ENCODE peak calls at places on chromosomes 3 and 15, in ten cellular contexts. U is EH; L is stimulated activated CD4-positive, alpha-beta T cell treated with anti-CD3 and anti-CD28 coated beads, Interleukin-15, amount 100 ng/mL, for 1 hour; C is COLO829; J is amniotic stem cell; Q is left ventricle myocardium superior; V is AG08396; K is astrocyte of the cerebellum; O is gastrocnemius medialis; S is hippocampal formation. Y is an unnamed sample.

GRCh38 chr3:53226841-53227407 is 28.9 kb downstream of the TKT start:
- DNase-seq in V (no peak), U (no peak), Q (peak; percentile 12), J (no peak), L (no peak), S (no peak), O (no peak), K (no peak), C (no peak), Y (no peak)

GRCh38 chr15:86839502-86839901 is 759.8 kb downstream of the AGBL1 start:
- DNase-seq in Q (no peak), L (no peak), K (no peak), U (no peak), C (no peak), O (no peak), V (no peak), J (no peak), S (no peak), Y (no peak)

GRCh38 chr3:143120716-143121239 is 1.2 kb downstream of the CHST2 start:
- DNase-seq in U (peak; percentile 39), O (no peak), Q (peak; percentile 51), J (peak; percentile 5), L (peak; percentile 11), C (no peak), S (peak; percentile 23), V (peak; percentile 64), K (no peak), Y (peak; percentile 23)

GRCh38 chr3:112042842-112043280 is 8.3 kb downstream of the TMPRSS7 start:
- DNase-seq in S (no peak), K (no peak), Q (no peak), L (no peak), V (no peak), J (no peak), C (peak; percentile 92), U (no peak), O (no peak), Y (no peak)

GRCh38 chr3:191901746-191902145 is 440.8 kb downstream of the PYDC2 start:
- DNase-seq in S (no peak), L (no peak), V (no peak), U (no peak), J (no peak), O (no peak), K (no peak), C (no peak), Q (no peak), Y (no peak)

GRCh38 chr3:142027295-142027694 is 122.0 kb downstream of the TFDP2 start:
- DNase-seq in O (no peak), U (no peak), L (no peak), J (no peak), Q (no peak), V (no peak), S (no peak), K (no peak), C (no peak), Y (no peak)

GRCh38 chr15:26242565-26242964 is 379.4 kb upstream of the ATP10A start:
- DNase-seq in U (no peak), S (no peak), O (no peak), V (no peak), J (no peak), C (no peak), K (no peak), Q (no peak), L (no peak), Y (no peak)

GRCh38 chr3:124916837-124917409 is 17.6 kb downstream of the MUC13 start:
- DNase-seq in J (no peak), V (peak; percentile 23), S (no peak), O (no peak), L (no peak), K (no peak), Q (no peak), U (no peak), C (no peak), Y (no peak)

GRCh38 chr15:69160976-69161877 is 792 bp downstream of the GLCE start:
- DNase-seq in C (peak; percentile 11), O (no peak), U (peak; percentile 41), S (peak; percentile 71), J (no peak), V (peak; percentile 46), K (no peak), Q (peak; percentile 67), L (no peak), Y (peak; percentile 8)

GRCh38 chr3:23701711-23702110 is 104.0 kb upstream of the UBE2E1 start:
- DNase-seq in S (no peak), L (no peak), K (no peak), U (no peak), O (no peak), C (no peak), V (no peak), Q (no peak), J (no peak), Y (no peak)

GRCh38 chr15:40340038-40340739 is 550 bp downstream of the CCDC9B start:
- DNase-seq in C (no peak), O (peak; percentile 49), Q (peak; percentile 94), V (peak; percentile 70), U (peak; percentile 92), J (no peak), L (no peak), K (no peak), S (peak; percentile 69), Y (no peak)

Y was measured in T-cell.